ENCODE peak calls at places on chromosomes 4 and X, in six cellular contexts. X is spleen, I is IMR-90, U is fibroblast of lung, E is right lobe of liver, H is GM23338. C is an unnamed sample. For H3K4me1, the result is how much of the 10 kb centered on the place peaks cover.

GRCh38 chrX:123291623-123292022 is 107.5 kb downstream of the GRIA3 start:
- DNase-seq in E (no peak), X (no peak), H (no peak), I (no peak), U (no peak), C (no peak)

GRCh38 chrX:51860679-51861078 is 32.7 kb upstream of the MAGED1 start:
- DNase-seq in X (no peak), E (no peak), H (peak), I (peak), U (peak), C (no peak)

GRCh38 chr4:7662507-7662846 is 227.7 kb upstream of the PSAPL1 start:
- DNase-seq in X (peak), U (no peak), E (no peak), I (no peak), H (no peak), C (no peak)

GRCh38 chrX:16819634-16820033 is 33.4 kb downstream of the TXLNG start:
- DNase-seq in X (no peak), H (no peak), U (no peak), I (no peak), E (no peak), C (no peak)

GRCh38 chr4:172547724-172548123 is 620.9 kb upstream of the GALNT7 start:
- DNase-seq in U (no peak), H (no peak), X (no peak), E (no peak), I (no peak), C (no peak)

GRCh38 chr4:26181616-26182015 is 139.2 kb upstream of the RBPJ start:
- DNase-seq in H (no peak), I (peak), E (no peak), X (no peak), U (peak), C (no peak)

GRCh38 chr4:100493756-100494155 is 24.1 kb downstream of the EMCN start:
- DNase-seq in X (no peak), U (peak), H (no peak), I (peak), E (no peak), C (no peak)

GRCh38 chr4:126223784-126224407 is 909.1 kb downstream of the FAT4 start:
- DNase-seq in E (no peak), X (no peak), H (peak), I (peak), U (peak), C (no peak)

GRCh38 chr4:27198971-27199370 is 338.3 kb downstream of the STIM2 start:
- DNase-seq in H (no peak), X (no peak), U (no peak), E (no peak), I (no peak), C (no peak)

GRCh38 chr4:48141048-48141447 is 7.0 kb upstream of the TXK start:
- DNase-seq in X (no peak), U (peak), I (peak), E (no peak), H (peak), C (no peak)

GRCh38 chr4:170777663-170778062 is 687.9 kb upstream of the AADAT start:
- DNase-seq in U (no peak), X (no peak), E (no peak), I (no peak), H (no peak), C (no peak)

GRCh38 chr4:84028340-84028739 is 470.8 kb downstream of the NKX6-1 start:
- DNase-seq in U (no peak), E (no peak), I (no peak), X (no peak), H (peak), C (no peak)

GRCh38 chrX:109218761-109219160 is 263.1 kb downstream of the GUCY2F start:
- DNase-seq in X (no peak), I (no peak), E (no peak), H (no peak), U (no peak), C (no peak)

GRCh38 chrX:149568701-149569296 is 18.5 kb downstream of the MAGEA9B start:
- DNase-seq in X (no peak), I (no peak), E (no peak), U (no peak), H (no peak), C (no peak)

GRCh38 chrX:150200820-150201287 is 162.3 kb upstream of the MAMLD1 start:
- DNase-seq in X (peak), E (peak), H (no peak), U (peak), I (peak), C (peak)

GRCh38 chrX:132171881-132172280 is 44.1 kb upstream of the FRMD7 start:
- DNase-seq in I (no peak), H (no peak), E (no peak), U (no peak), X (no peak), C (no peak)

GRCh38 chr4:20418865-20419451 is 167.3 kb downstream of the SLIT2 start:
- DNase-seq in H (peak), E (no peak), U (peak), I (peak), X (no peak), C (no peak)

GRCh38 chr4:183362916-183363542 is 40.8 kb upstream of the CLDN24 start:
- DNase-seq in X (peak), E (no peak), H (peak), U (peak), I (peak), C (no peak)

GRCh38 chr4:16082424-16083216 is 1.2 kb downstream of the PROM1 start:
- DNase-seq in X (peak), U (peak), H (peak), I (no peak), E (peak), C (peak)

GRCh38 chrX:97740044-97740443 is 856.3 kb downstream of the RPA4 start:
- DNase-seq in X (no peak), I (no peak), E (no peak), H (no peak), U (no peak), C (no peak)

GRCh38 chr4:113645771-113646455 is 115.6 kb downstream of the CAMK2D start:
- DNase-seq in I (peak), X (no peak), H (peak), E (no peak), U (peak), C (no peak)

GRCh38 chr4:89954906-89955305 is 60.3 kb downstream of the MMRN1 start:
- DNase-seq in U (no peak), X (no peak), I (no peak), H (peak), E (no peak), C (no peak)

GRCh38 chrX:150569155-150569477 is 695 bp downstream of the MTM1 start:
- DNase-seq in X (no peak), H (no peak), U (no peak), I (peak), E (no peak), C (peak)

DNA sequence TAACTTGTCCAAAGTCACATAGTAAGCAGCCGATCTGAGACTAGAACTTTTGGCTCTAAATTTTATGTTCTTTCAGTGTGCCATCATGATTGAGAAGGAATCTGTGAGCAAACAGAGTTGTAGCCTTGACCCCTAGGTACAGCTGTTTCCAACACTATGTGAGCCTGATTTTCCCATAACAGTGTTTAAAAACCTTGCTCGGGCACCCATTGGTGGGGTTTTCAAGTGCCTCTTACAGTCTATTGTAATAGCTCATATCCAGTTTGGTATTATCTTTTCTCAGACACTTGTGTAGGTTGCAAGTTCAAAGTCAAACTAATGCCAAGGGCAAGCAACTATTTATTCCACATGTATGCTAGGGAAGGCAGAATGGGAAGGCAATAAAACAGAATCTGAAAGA is 467.9 kb downstream of the INPP4B start:
- DNase-seq in U (no peak), X (no peak), E (no peak), I (no peak), H (no peak), C (no peak)
- H3K4me1 ChIP-seq in U (under half), X (under half), E (under half), I (under half), H (under half), C (under half)

GRCh38 chr4:186570193-186570996 is 15.0 kb upstream of the MTNR1A start:
- DNase-seq in I (peak), E (no peak), X (no peak), U (peak), H (no peak), C (no peak)
- H3K4me3 ChIP-seq in I (peak), E (no peak), X (peak), U (no peak), H (no peak), C (peak)

GRCh38 chr4:107072836-107073736 is 37.0 kb upstream of the DKK2 start:
- DNase-seq in X (no peak), E (no peak), H (no peak), I (no peak), U (no peak), C (no peak)

GRCh38 chr4:107071108-107071507 is 35.0 kb upstream of the DKK2 start:
- DNase-seq in H (no peak), X (no peak), E (no peak), I (no peak), U (peak), C (no peak)

GRCh38 chr4:107066622-107067021 is 30.5 kb upstream of the DKK2 start:
- DNase-seq in I (no peak), H (no peak), U (no peak), X (no peak), E (no peak), C (no peak)

GRCh38 chr4:107069049-107069448 is 32.9 kb upstream of the DKK2 start:
- DNase-seq in U (peak), I (peak), E (no peak), X (no peak), H (no peak), C (no peak)
- TF ChIP-seq CTCF in U (no peak), I (no peak), E (no peak), X (no peak), H (no peak), C (no peak)

DNA sequence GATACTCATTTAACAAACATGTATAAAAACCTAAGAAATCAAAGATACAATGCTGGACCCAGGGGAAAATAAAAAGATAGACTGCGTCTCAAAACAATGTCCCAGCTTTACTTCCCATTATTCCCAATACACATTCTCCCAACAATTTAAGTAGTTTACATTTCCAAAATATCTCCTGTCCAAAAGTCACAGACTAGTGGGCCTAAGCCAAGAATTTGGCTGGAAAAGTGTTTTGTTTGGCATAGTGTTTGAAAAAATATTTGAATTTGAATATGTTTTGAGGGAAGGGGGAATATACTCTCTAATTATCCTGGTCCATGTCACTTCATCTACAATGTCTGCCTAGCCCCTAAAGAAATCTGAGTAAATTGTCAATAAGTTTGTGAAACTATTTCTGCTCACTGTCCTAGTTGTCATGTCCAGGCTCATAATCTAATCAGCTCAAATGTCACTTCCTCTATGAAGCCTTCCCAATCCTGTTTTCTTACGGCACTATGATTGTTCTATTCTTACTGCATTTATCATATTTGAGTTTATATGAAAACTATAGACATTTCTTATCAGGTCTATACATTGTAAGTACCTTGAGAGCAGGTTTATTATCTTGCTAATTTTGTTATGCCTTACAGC is 74.4 kb downstream of the SEC24D start:
- DNase-seq in X (no peak), I (no peak), U (peak), H (no peak), E (no peak), C (no peak)
- H3K4me1 ChIP-seq in X (under half), I (under half), U (under half), H (under half), E (under half), C (under half)

DNA sequence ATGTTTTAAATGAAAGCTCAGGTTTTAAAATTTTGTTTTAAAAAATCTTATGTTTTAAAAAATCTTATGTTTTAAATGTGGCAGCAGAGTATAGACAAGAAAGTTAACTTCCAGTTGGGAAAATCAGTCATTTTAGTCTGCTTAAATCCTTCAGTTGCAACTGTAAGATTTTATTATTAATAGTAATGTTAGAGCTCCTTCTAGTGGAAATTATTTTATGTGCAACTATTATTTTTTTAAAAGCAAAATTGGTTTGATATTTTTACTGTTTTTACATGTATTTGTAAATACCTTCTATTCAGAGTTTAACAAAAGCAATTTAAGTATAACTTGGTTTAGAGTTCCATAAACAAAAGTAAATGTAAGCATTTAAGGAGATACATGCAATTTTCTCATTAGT is 8.5 kb upstream of the NUDT6 start:
- DNase-seq in I (peak), X (no peak), U (peak), H (peak), E (no peak), C (no peak)
- H3K4me3 ChIP-seq in I (no peak), X (no peak), U (no peak), H (no peak), E (no peak), C (no peak)

GRCh38 chr4:181225616-181226261 is 1017.5 kb upstream of the TENM3 start:
- DNase-seq in X (no peak), U (no peak), I (no peak), E (no peak), H (peak), C (no peak)
- TF ChIP-seq CTCF in X (no peak), U (no peak), I (no peak), E (no peak), H (no peak), C (no peak)

GRCh38 chr4:87025614-87026041 is 90.8 kb downstream of the AFF1 start:
- DNase-seq in U (no peak), H (no peak), E (no peak), X (no peak), I (no peak), C (no peak)
- H3K4me1 ChIP-seq in U (under half), H (half or more), E (half or more), X (half or more), I (under half), C (half or more)

DNA sequence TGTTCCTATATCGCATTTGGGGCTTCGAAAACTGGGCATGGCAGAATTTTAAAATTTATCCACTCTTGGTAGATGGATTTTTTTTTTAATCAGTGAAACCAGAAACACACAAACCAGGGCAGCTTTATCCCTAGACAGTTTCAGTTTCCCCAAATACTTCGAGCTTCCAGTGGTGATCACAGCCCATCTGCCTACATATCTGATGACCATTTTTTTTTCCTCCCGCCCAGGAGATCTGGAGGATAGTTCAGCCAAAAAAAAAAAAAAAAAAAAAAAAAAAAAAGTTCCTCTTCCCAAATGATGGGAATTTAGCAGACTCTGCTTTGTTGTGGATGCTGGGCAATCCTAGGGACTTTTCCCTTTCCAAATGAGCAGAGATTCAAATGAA is 1.0 kb upstream of the TBC1D9 start:
- DNase-seq in H (no peak), U (no peak), I (no peak), X (no peak), E (no peak), C (no peak)
- H3K4me3 ChIP-seq in H (peak), U (peak), I (peak), X (peak), E (peak), C (peak)